ENCODE peak calls at places on chromosomes 1 and 21, in eight cellular contexts. J is endothelial cell; S is lung microvascular endothelial cell; Z is activated CD8-positive, alpha-beta memory T cell treated with anti-CD3 and anti-CD28 coated beads for 48 hours; F is activated CD4-positive, alpha-beta T cell treated with anti-CD3 and anti-CD28 coated beads, Interleukin-2, amount 50 U/mL, for 1 hour; U is RPMI8226; B is stimulated activated CD4-positive, alpha-beta T cell treated with anti-CD3 and anti-CD28 coated beads, TNF-alpha, amount 100 ng/mL, for 24 hours; D is COR-L47. P is an unnamed sample.

GRCh38 chr1:72281637-72282270 is 585 bp downstream of the NEGR1 start:
- DNase-seq in D (peak), Z (no peak), U (no peak), F (no peak), B (no peak), S (peak), J (no peak), P (no peak)

GRCh38 chr1:56423716-56424115 is 155.6 kb downstream of the PLPP3 start:
- DNase-seq in F (no peak), S (no peak), U (no peak), Z (no peak), B (no peak), J (no peak), D (no peak), P (no peak)

GRCh38 chr1:64851664-64852063 is 106.8 kb downstream of the RAVER2 start:
- DNase-seq in J (no peak), Z (no peak), B (no peak), F (no peak), D (no peak), S (peak), U (no peak), P (no peak)

GRCh38 chr1:107794571-107794970 is 170.4 kb downstream of the VAV3 start:
- DNase-seq in D (no peak), Z (no peak), B (no peak), J (no peak), F (no peak), U (no peak), S (no peak), P (no peak)

GRCh38 chr1:17436380-17437174 is 2.9 kb downstream of the RCC2 start:
- DNase-seq in B (no peak), F (no peak), U (no peak), J (no peak), D (no peak), S (peak), Z (no peak), P (no peak)

GRCh38 chr1:203130358-203130992 is 2.9 kb downstream of the ADORA1 start:
- DNase-seq in D (no peak), F (no peak), U (no peak), S (no peak), Z (no peak), B (no peak), J (no peak), P (no peak)

GRCh38 chr21:31370281-31370892 is 26.3 kb upstream of the TIAM1 start:
- DNase-seq in F (no peak), D (no peak), J (no peak), B (no peak), Z (no peak), S (no peak), U (no peak), P (no peak)

GRCh38 chr1:52520149-52520548 is 32.7 kb downstream of the TUT4 start:
- DNase-seq in J (no peak), D (no peak), B (no peak), Z (no peak), S (no peak), U (no peak), F (no peak), P (no peak)

GRCh38 chr1:184590163-184590750 is 164.4 kb downstream of the EDEM3 start:
- DNase-seq in D (no peak), F (no peak), Z (no peak), S (no peak), U (no peak), J (no peak), B (no peak), P (no peak)

GRCh38 chr1:198121058-198121829 is 35.6 kb upstream of the NEK7 start:
- DNase-seq in B (no peak), U (no peak), D (no peak), J (no peak), S (peak), F (no peak), Z (no peak), P (no peak)

GRCh38 chr1:161899091-161899490 is 124.6 kb downstream of the OLFML2B start:
- DNase-seq in S (no peak), U (no peak), F (no peak), D (no peak), J (no peak), B (no peak), Z (no peak), P (no peak)

GRCh38 chr1:159999204-159999603 is 32.6 kb downstream of the PIGM start:
- DNase-seq in S (no peak), U (no peak), Z (no peak), B (no peak), J (no peak), F (no peak), D (no peak), P (no peak)

GRCh38 chr1:117930484-117930883 is 945 bp downstream of the WDR3 start:
- DNase-seq in Z (no peak), D (no peak), F (no peak), J (no peak), B (no peak), S (peak), U (peak), P (no peak)